ENCODE peak calls at places on chromosomes 7 and 10, in ten cellular contexts. One of them, this sample, is unnamed.
A peak's percentile ranks its signal among the peaks of the same experiment; 100 is the strongest.

GRCh38 chr7:94393251-94393758 is 1.4 kb upstream of the COL1A2 start:
- DNase-seq in GM13977: no peak
- DNase-seq in GM20000: no peak
- DNase-seq in ELR: no peak
- DNase-seq in AG09319: peak; percentile 35
- DNase-seq in HuH-7: peak; percentile 25
- DNase-seq in HEK293T: no peak
- DNase-seq in frontal cortex: no peak
- DNase-seq in activated CD8-positive, alpha-beta memory T cell treated with anti-CD3 and anti-CD28 coated beads for 1 hour: no peak
- DNase-seq in COR-L47: no peak
- DNase-seq in this sample: no peak

GRCh38 chr7:27152816-27153486 is 568 bp upstream of the HOXA3 start:
- DNase-seq in frontal cortex: no peak
- DNase-seq in COR-L47: no peak
- DNase-seq in AG09319: no peak
- DNase-seq in activated CD8-positive, alpha-beta memory T cell treated with anti-CD3 and anti-CD28 coated beads for 1 hour: no peak
- DNase-seq in GM20000: no peak
- DNase-seq in GM13977: no peak
- DNase-seq in HEK293T: no peak
- DNase-seq in HuH-7: no peak
- DNase-seq in ELR: no peak
- DNase-seq in this sample: no peak

GRCh38 chr7:699260-700170 is 27.0 kb upstream of the DNAAF5 start:
- DNase-seq in HuH-7: no peak
- DNase-seq in GM13977: no peak
- DNase-seq in ELR: no peak
- DNase-seq in AG09319: no peak
- DNase-seq in frontal cortex: no peak
- DNase-seq in HEK293T: no peak
- DNase-seq in activated CD8-positive, alpha-beta memory T cell treated with anti-CD3 and anti-CD28 coated beads for 1 hour: no peak
- DNase-seq in COR-L47: no peak
- DNase-seq in GM20000: no peak
- DNase-seq in this sample: no peak

GRCh38 chr7:107505997-107506682 is 36.3 kb downstream of the GPR22 start:
- DNase-seq in AG09319: no peak
- DNase-seq in HEK293T: no peak
- DNase-seq in GM20000: no peak
- DNase-seq in COR-L47: peak; percentile 80
- DNase-seq in GM13977: no peak
- DNase-seq in activated CD8-positive, alpha-beta memory T cell treated with anti-CD3 and anti-CD28 coated beads for 1 hour: no peak
- DNase-seq in ELR: no peak
- DNase-seq in HuH-7: no peak
- DNase-seq in frontal cortex: no peak
- DNase-seq in this sample: no peak

GRCh38 chr7:102101926-102102325 is 184.7 kb upstream of the SH2B2 start:
- DNase-seq in ELR: no peak
- DNase-seq in AG09319: no peak
- DNase-seq in GM13977: no peak
- DNase-seq in HuH-7: no peak
- DNase-seq in GM20000: no peak
- DNase-seq in HEK293T: no peak
- DNase-seq in COR-L47: no peak
- DNase-seq in activated CD8-positive, alpha-beta memory T cell treated with anti-CD3 and anti-CD28 coated beads for 1 hour: no peak
- DNase-seq in frontal cortex: no peak
- DNase-seq in this sample: no peak

GRCh38 chr7:53119514-53119933 is 84.1 kb downstream of the POM121L12 start:
- DNase-seq in activated CD8-positive, alpha-beta memory T cell treated with anti-CD3 and anti-CD28 coated beads for 1 hour: no peak
- DNase-seq in AG09319: no peak
- DNase-seq in GM13977: no peak
- DNase-seq in COR-L47: no peak
- DNase-seq in HuH-7: no peak
- DNase-seq in GM20000: no peak
- DNase-seq in HEK293T: no peak
- DNase-seq in ELR: no peak
- DNase-seq in frontal cortex: no peak
- DNase-seq in this sample: no peak

GRCh38 chr10:79400567-79401004 is 44.8 kb downstream of the ZCCHC24 start:
- DNase-seq in activated CD8-positive, alpha-beta memory T cell treated with anti-CD3 and anti-CD28 coated beads for 1 hour: no peak
- DNase-seq in HuH-7: peak; percentile 82
- DNase-seq in GM20000: peak; percentile 81
- DNase-seq in frontal cortex: no peak
- DNase-seq in AG09319: no peak
- DNase-seq in GM13977: peak; percentile 80
- DNase-seq in COR-L47: no peak
- DNase-seq in HEK293T: peak; percentile 75
- DNase-seq in ELR: peak; percentile 50
- DNase-seq in this sample: no peak

GRCh38 chr10:79268100-79268670 is 79.1 kb upstream of the PPIF start:
- DNase-seq in frontal cortex: no peak
- DNase-seq in AG09319: no peak
- DNase-seq in activated CD8-positive, alpha-beta memory T cell treated with anti-CD3 and anti-CD28 coated beads for 1 hour: no peak
- DNase-seq in HEK293T: no peak
- DNase-seq in ELR: peak; percentile 88
- DNase-seq in GM20000: no peak
- DNase-seq in HuH-7: no peak
- DNase-seq in COR-L47: no peak
- DNase-seq in GM13977: no peak
- DNase-seq in this sample: no peak

GRCh38 chr10:70126700-70127395 is 5.8 kb downstream of the AIFM2 start:
- DNase-seq in HuH-7: no peak
- DNase-seq in COR-L47: no peak
- DNase-seq in GM20000: no peak
- DNase-seq in GM13977: no peak
- DNase-seq in activated CD8-positive, alpha-beta memory T cell treated with anti-CD3 and anti-CD28 coated beads for 1 hour: no peak
- DNase-seq in HEK293T: no peak
- DNase-seq in ELR: no peak
- DNase-seq in frontal cortex: no peak
- DNase-seq in AG09319: no peak
- DNase-seq in this sample: no peak

GRCh38 chr7:114554781-114555537 is 140.3 kb downstream of the FOXP2 start:
- DNase-seq in AG09319: no peak
- DNase-seq in GM13977: peak; percentile 45
- DNase-seq in GM20000: peak; percentile 14
- DNase-seq in COR-L47: no peak
- DNase-seq in ELR: peak; percentile 79
- DNase-seq in HuH-7: no peak
- DNase-seq in frontal cortex: no peak
- DNase-seq in HEK293T: peak; percentile 31
- DNase-seq in activated CD8-positive, alpha-beta memory T cell treated with anti-CD3 and anti-CD28 coated beads for 1 hour: no peak
- DNase-seq in this sample: no peak

GRCh38 chr7:138935438-138936079 is 45.6 kb downstream of the KIAA1549 start:
- DNase-seq in frontal cortex: no peak
- DNase-seq in HuH-7: peak; percentile 36
- DNase-seq in activated CD8-positive, alpha-beta memory T cell treated with anti-CD3 and anti-CD28 coated beads for 1 hour: no peak
- DNase-seq in AG09319: peak; percentile 68
- DNase-seq in GM20000: no peak
- DNase-seq in GM13977: no peak
- DNase-seq in COR-L47: peak; percentile 58
- DNase-seq in HEK293T: peak; percentile 74
- DNase-seq in ELR: peak; percentile 94
- DNase-seq in this sample: no peak

GRCh38 chr7:16801111-16801542 is 3.7 kb downstream of the AGR2 start:
- DNase-seq in GM13977: peak; percentile 41
- DNase-seq in frontal cortex: no peak
- DNase-seq in HuH-7: peak; percentile 64
- DNase-seq in activated CD8-positive, alpha-beta memory T cell treated with anti-CD3 and anti-CD28 coated beads for 1 hour: no peak
- DNase-seq in GM20000: peak; percentile 56
- DNase-seq in ELR: peak; percentile 95
- DNase-seq in COR-L47: peak; percentile 66
- DNase-seq in HEK293T: peak; percentile 45
- DNase-seq in AG09319: peak; percentile 5
- DNase-seq in this sample: no peak

GRCh38 chr10:130806426-130806825 is 505.1 kb downstream of the TCERG1L start:
- DNase-seq in HuH-7: no peak
- DNase-seq in frontal cortex: no peak
- DNase-seq in activated CD8-positive, alpha-beta memory T cell treated with anti-CD3 and anti-CD28 coated beads for 1 hour: no peak
- DNase-seq in HEK293T: no peak
- DNase-seq in ELR: no peak
- DNase-seq in GM13977: peak; percentile 2
- DNase-seq in COR-L47: no peak
- DNase-seq in AG09319: no peak
- DNase-seq in GM20000: no peak
- DNase-seq in this sample: no peak

GRCh38 chr7:32142649-32143048 is 72.4 kb upstream of the PDE1C start:
- DNase-seq in frontal cortex: no peak
- DNase-seq in COR-L47: no peak
- DNase-seq in ELR: peak; percentile 75
- DNase-seq in activated CD8-positive, alpha-beta memory T cell treated with anti-CD3 and anti-CD28 coated beads for 1 hour: no peak
- DNase-seq in HuH-7: no peak
- DNase-seq in GM13977: no peak
- DNase-seq in HEK293T: no peak
- DNase-seq in AG09319: no peak
- DNase-seq in GM20000: no peak
- DNase-seq in this sample: no peak

GRCh38 chr7:92916751-92917369 is 80.5 kb upstream of the CDK6 start:
- DNase-seq in HEK293T: no peak
- DNase-seq in HuH-7: no peak
- DNase-seq in AG09319: no peak
- DNase-seq in ELR: peak; percentile 60
- DNase-seq in GM20000: no peak
- DNase-seq in COR-L47: no peak
- DNase-seq in GM13977: no peak
- DNase-seq in activated CD8-positive, alpha-beta memory T cell treated with anti-CD3 and anti-CD28 coated beads for 1 hour: no peak
- DNase-seq in frontal cortex: no peak
- DNase-seq in this sample: no peak

GRCh38 chr7:106582365-106582764 is 78.6 kb downstream of the CCDC71L start:
- DNase-seq in GM13977: no peak
- DNase-seq in COR-L47: no peak
- DNase-seq in frontal cortex: no peak
- DNase-seq in activated CD8-positive, alpha-beta memory T cell treated with anti-CD3 and anti-CD28 coated beads for 1 hour: no peak
- DNase-seq in ELR: no peak
- DNase-seq in HEK293T: no peak
- DNase-seq in HuH-7: no peak
- DNase-seq in GM20000: no peak
- DNase-seq in AG09319: no peak
- DNase-seq in this sample: no peak

GRCh38 chr7:12207046-12207445 is 4.0 kb upstream of the TMEM106B start:
- DNase-seq in GM20000: no peak
- DNase-seq in HuH-7: no peak
- DNase-seq in frontal cortex: no peak
- DNase-seq in AG09319: no peak
- DNase-seq in GM13977: no peak
- DNase-seq in activated CD8-positive, alpha-beta memory T cell treated with anti-CD3 and anti-CD28 coated beads for 1 hour: no peak
- DNase-seq in COR-L47: no peak
- DNase-seq in HEK293T: no peak
- DNase-seq in ELR: peak; percentile 8
- DNase-seq in this sample: no peak

GRCh38 chr10:128542659-128543058 is 416.4 kb upstream of the MKI67 start:
- DNase-seq in HuH-7: no peak
- DNase-seq in frontal cortex: no peak
- DNase-seq in activated CD8-positive, alpha-beta memory T cell treated with anti-CD3 and anti-CD28 coated beads for 1 hour: no peak
- DNase-seq in ELR: no peak
- DNase-seq in GM20000: no peak
- DNase-seq in AG09319: no peak
- DNase-seq in HEK293T: no peak
- DNase-seq in COR-L47: no peak
- DNase-seq in GM13977: no peak
- DNase-seq in this sample: no peak

GRCh38 chr10:88227342-88228018 is 355.6 kb downstream of the RNLS start:
- DNase-seq in HuH-7: no peak
- DNase-seq in GM13977: no peak
- DNase-seq in activated CD8-positive, alpha-beta memory T cell treated with anti-CD3 and anti-CD28 coated beads for 1 hour: no peak
- DNase-seq in ELR: no peak
- DNase-seq in COR-L47: no peak
- DNase-seq in HEK293T: no peak
- DNase-seq in GM20000: no peak
- DNase-seq in AG09319: no peak
- DNase-seq in frontal cortex: no peak
- DNase-seq in this sample: no peak

GRCh38 chr10:102542800-102543418 is 39.1 kb downstream of the SUFU start:
- DNase-seq in activated CD8-positive, alpha-beta memory T cell treated with anti-CD3 and anti-CD28 coated beads for 1 hour: no peak
- DNase-seq in HEK293T: no peak
- DNase-seq in HuH-7: no peak
- DNase-seq in AG09319: no peak
- DNase-seq in GM20000: no peak
- DNase-seq in COR-L47: no peak
- DNase-seq in frontal cortex: no peak
- DNase-seq in GM13977: no peak
- DNase-seq in ELR: peak; percentile 56
- DNase-seq in this sample: no peak

GRCh38 chr10:111481271-111482073 is 404.6 kb downstream of the ADRA2A start:
- DNase-seq in GM20000: no peak
- DNase-seq in HuH-7: no peak
- DNase-seq in HEK293T: no peak
- DNase-seq in GM13977: no peak
- DNase-seq in COR-L47: peak; percentile 81
- DNase-seq in AG09319: no peak
- DNase-seq in activated CD8-positive, alpha-beta memory T cell treated with anti-CD3 and anti-CD28 coated beads for 1 hour: no peak
- DNase-seq in frontal cortex: no peak
- DNase-seq in ELR: no peak
- DNase-seq in this sample: no peak

This sample was measured in activated T-helper 9 cell treated with anti-CD3 and anti-CD28 coated beads, Interleukin-2, amount 50 U/mL, for 16 hours.